ENCODE peak calls at places on chromosomes 13 and 19, in ten cellular contexts. C, Y, B, U, F, V, Q, E, N and X are unnamed samples.

GRCh38 chr13:49454388-49455015 is 10.4 kb downstream of the SETDB2 start:
- DNase-seq in B (no peak), E (no peak), U (no peak), N (no peak), C (no peak), Q (no peak), F (no peak), V (peak), Y (no peak), X (no peak)

GRCh38 chr13:70043685-70044084 is 63.9 kb upstream of the ATXN8OS start:
- DNase-seq in E (no peak), Q (no peak), B (no peak), N (no peak), Y (no peak), U (no peak), V (no peak), F (no peak), C (no peak), X (no peak)

GRCh38 chr19:2653717-2654584 is 48.5 kb downstream of the GNG7 start:
- DNase-seq in V (no peak), N (no peak), U (no peak), Q (no peak), F (no peak), C (no peak), B (no peak), E (no peak), Y (no peak), X (no peak)

GRCh38 chr19:33248954-33249613 is 23.4 kb upstream of the SLC7A10 start:
- DNase-seq in U (no peak), Y (peak), V (no peak), F (no peak), N (no peak), C (peak), E (no peak), Q (no peak), B (no peak), X (peak)

GRCh38 chr19:3114018-3114726 is 20.0 kb downstream of the GNA11 start:
- DNase-seq in V (no peak), Q (no peak), Y (no peak), F (no peak), C (no peak), E (no peak), N (no peak), U (no peak), B (no peak), X (no peak)

GRCh38 chr13:59665184-59665583 is 498.5 kb downstream of the DIAPH3 start:
- DNase-seq in C (no peak), B (no peak), F (no peak), Y (no peak), U (no peak), V (no peak), N (no peak), Q (no peak), E (no peak), X (no peak)

GRCh38 chr19:13156968-13157882 is 7.0 kb downstream of the IER2 start:
- DNase-seq in V (no peak), C (no peak), U (no peak), Y (no peak), N (no peak), Q (no peak), F (no peak), B (no peak), E (no peak), X (no peak)

GRCh38 chr19:18737337-18737953 is 53.7 kb downstream of the COMP start:
- DNase-seq in Q (no peak), E (no peak), U (no peak), Y (no peak), C (no peak), F (no peak), V (no peak), N (no peak), B (no peak), X (no peak)

GRCh38 chr19:1615156-1615765 is 10.0 kb upstream of the UQCR11 start:
- DNase-seq in N (no peak), C (no peak), E (no peak), Y (no peak), V (no peak), Q (no peak), U (no peak), F (no peak), B (no peak), X (no peak)

GRCh38 chr19:35346193-35347052 is 1.3 kb upstream of the FFAR1 start:
- DNase-seq in C (peak), F (peak), V (peak), E (no peak), B (no peak), N (peak), U (no peak), Y (no peak), Q (no peak), X (no peak)

GRCh38 chr13:25902946-25903345 is 148.9 kb downstream of the SHISA2 start:
- DNase-seq in C (no peak), V (no peak), E (no peak), Q (no peak), U (no peak), N (no peak), B (no peak), F (no peak), Y (no peak), X (no peak)

GRCh38 chr13:97306646-97307045 is 84.5 kb downstream of the MBNL2 start:
- DNase-seq in B (no peak), C (no peak), U (no peak), Q (peak), N (no peak), E (no peak), Y (no peak), F (no peak), V (no peak), X (no peak)

GRCh38 chr19:35135389-35135909 is 590 bp upstream of the LGI4 start:
- DNase-seq in Y (no peak), V (peak), C (peak), Q (no peak), U (peak), E (peak), B (peak), N (peak), F (peak), X (peak)

GRCh38 chr19:43560687-43561086 is 14.6 kb downstream of the XRCC1 start:
- DNase-seq in Y (no peak), Q (no peak), V (no peak), E (no peak), B (peak), U (no peak), C (no peak), N (no peak), F (no peak), X (no peak)

GRCh38 chr19:28465317-28466086 is 747.4 kb downstream of the UQCRFS1 start:
- DNase-seq in F (no peak), C (no peak), N (no peak), B (no peak), V (no peak), U (no peak), E (no peak), Y (no peak), Q (no peak), X (no peak)

GRCh38 chr13:98775844-98776598 is 23.5 kb upstream of the SLC15A1 start:
- DNase-seq in F (no peak), B (no peak), U (peak), V (no peak), Q (no peak), N (no peak), C (no peak), Y (peak), E (no peak), X (no peak)